ENCODE peak calls at places on chromosomes 13 and 19, in six cellular contexts. H is SJSA1; Y is stimulated activated CD4-positive, alpha-beta T cell treated with anti-CD3 and anti-CD28 coated beads, Interleukin-1b, Interleukin-23, amount 100 ng/mL, for 24 hours; G is left lung; X is activated T-helper 9 cell treated with anti-CD3 and anti-CD28 coated beads, Interleukin-2, amount 50 U/mL, for 16 hours; M is fibroblast of mammary gland. S is an unnamed sample.

GRCh38 chr13:109869312-109870237 is 83.2 kb upstream of the IRS2 start:
- DNase-seq in H (no peak), Y (peak), G (peak), X (no peak), M (no peak), S (peak)

GRCh38 chr19:39128511-39129079 is 3.0 kb downstream of the PAK4 start:
- DNase-seq in H (no peak), Y (no peak), G (no peak), X (no peak), M (no peak), S (no peak)

GRCh38 chr13:111922086-111922485 is 144.9 kb upstream of the SOX1 start:
- DNase-seq in H (no peak), Y (no peak), G (no peak), X (no peak), M (no peak), S (no peak)

GRCh38 chr19:38683393-38684077 is 36.1 kb downstream of the ACTN4 start:
- DNase-seq in H (peak), Y (no peak), G (peak), X (peak), M (peak), S (peak)

GRCh38 chr19:6459356-6460098 is at the start of gene SLC25A23:
- DNase-seq in H (no peak), Y (peak), G (peak), X (peak), M (peak), S (peak)

GRCh38 chr13:37769078-37769477 is 100.5 kb downstream of the TRPC4 start:
- DNase-seq in H (no peak), Y (no peak), G (no peak), X (no peak), M (no peak), S (no peak)

GRCh38 chr13:81540777-81541176 is 1199.9 kb upstream of the SPRY2 start:
- DNase-seq in H (no peak), Y (no peak), G (no peak), X (no peak), M (peak), S (no peak)

GRCh38 chr13:59865398-59865797 is 298.3 kb downstream of the DIAPH3 start:
- DNase-seq in H (peak), Y (no peak), G (no peak), X (no peak), M (no peak), S (no peak)

GRCh38 chr19:42207767-42208259 is 9.7 kb downstream of the DEDD2 start:
- DNase-seq in H (peak), Y (no peak), G (peak), X (no peak), M (peak), S (no peak)

GRCh38 chr13:47463726-47464125 is 537.3 kb downstream of the SUCLA2 start:
- DNase-seq in H (peak), Y (no peak), G (peak), X (no peak), M (peak), S (no peak)

GRCh38 chr13:35470671-35471465 is 5.6 kb downstream of the MAB21L1 start:
- DNase-seq in H (peak), Y (no peak), G (peak), X (no peak), M (peak), S (peak)

GRCh38 chr19:32830231-32831014 is 39.1 kb downstream of the SLC7A9 start:
- DNase-seq in H (peak), Y (no peak), G (no peak), X (no peak), M (peak), S (no peak)

GRCh38 chr13:22740264-22740663 is 440.5 kb upstream of the SGCG start:
- DNase-seq in H (no peak), Y (no peak), G (no peak), X (no peak), M (peak), S (no peak)

S was measured in pancreas.